ENCODE peak calls at places on chromosomes 5 and 9, in seven cellular contexts. O is mesenchymal stem cell, G is IMR-90, A is neuronal stem cell, N is H9, C is H1, Y is trophoblast cell. H is an unnamed sample.

GRCh38 chr9:27125030-27125429 is 16.0 kb downstream of the TEK start:
- DNase-seq in C (no peak), A (no peak), G (peak; percentile 99), N (no peak), O (peak; percentile 97), Y (no peak), H (no peak)

GRCh38 chr9:71769175-71770165 is 1.2 kb upstream of the CEMIP2 start:
- DNase-seq in G (no peak), A (no peak), C (peak; percentile 88), N (peak; percentile 94), O (peak; percentile 45), Y (peak; percentile 68), H (peak; percentile 96)

GRCh38 chr9:6440405-6440804 is 27.4 kb downstream of the UHRF2 start:
- DNase-seq in A (no peak), N (no peak), G (peak; percentile 57), C (no peak), O (no peak), Y (no peak), H (no peak)

GRCh38 chr9:135379540-135380267 is 99.9 kb upstream of the PPP1R26 start:
- DNase-seq in O (no peak), C (no peak), G (no peak), N (no peak), Y (no peak), A (no peak), H (no peak)

GRCh38 chr5:148011407-148012124 is 52.2 kb upstream of the SPINK5 start:
- DNase-seq in A (no peak), C (no peak), N (no peak), O (peak; percentile 88), Y (peak; percentile 80), G (peak; percentile 9), H (peak; percentile 70)

GRCh38 chr9:84340535-84340934 is at the start of gene SLC28A3:
- DNase-seq in Y (no peak), A (no peak), O (no peak), C (no peak), N (no peak), G (no peak), H (peak; percentile 31)

GRCh38 chr5:178069909-178070308 is 43.4 kb upstream of the N4BP3 start:
- DNase-seq in Y (no peak), C (peak; percentile 83), O (peak; percentile 41), G (peak; percentile 26), A (no peak), N (peak; percentile 76), H (peak; percentile 79)

GRCh38 chr5:127832057-127832456 is 128.9 kb downstream of the CCDC192 start:
- DNase-seq in Y (no peak), G (no peak), C (no peak), A (no peak), N (no peak), O (no peak), H (no peak)

GRCh38 chr9:106784076-106784475 is 78.9 kb upstream of the ZNF462 start:
- DNase-seq in N (no peak), Y (peak; percentile 74), A (peak; percentile 3), O (peak; percentile 69), C (no peak), G (no peak), H (peak; percentile 63)

GRCh38 chr9:82604947-82605656 is 457.8 kb downstream of the RASEF start:
- DNase-seq in G (peak; percentile 72), Y (no peak), A (no peak), C (no peak), N (no peak), O (peak; percentile 72), H (no peak)

GRCh38 chr5:28156981-28157380 is 1118.6 kb upstream of the CDH9 start:
- DNase-seq in A (no peak), C (no peak), G (no peak), O (no peak), Y (peak; percentile 46), N (no peak), H (no peak)

GRCh38 chr9:114000671-114001409 is 77.3 kb downstream of the AMBP start:
- DNase-seq in G (peak; percentile 28), C (no peak), Y (no peak), A (no peak), N (peak; percentile 17), O (no peak), H (peak; percentile 7)

GRCh38 chr9:126383395-126384104 is 56.9 kb downstream of the MVB12B start:
- DNase-seq in N (no peak), C (peak; percentile 3), A (no peak), Y (no peak), G (no peak), O (no peak), H (no peak)

GRCh38 chr5:113989913-113990305 is 372.0 kb upstream of the KCNN2 start:
- DNase-seq in N (no peak), O (no peak), C (no peak), G (no peak), Y (no peak), A (no peak), H (no peak)

GRCh38 chr9:21096172-21096900 is 18.6 kb upstream of the IFNB1 start:
- DNase-seq in N (no peak), C (no peak), O (peak; percentile 78), Y (peak; percentile 85), G (peak; percentile 61), A (no peak), H (no peak)

GRCh38 chr5:61659221-61659696 is 327.2 kb downstream of the ZSWIM6 start:
- DNase-seq in C (peak; percentile 76), Y (no peak), N (peak; percentile 89), G (no peak), O (no peak), A (no peak), H (peak; percentile 96)

GRCh38 chr5:160354666-160355065 is 15.8 kb downstream of the C1QTNF2 start:
- DNase-seq in G (no peak), N (no peak), Y (no peak), A (no peak), O (no peak), C (no peak), H (no peak)

GRCh38 chr5:29229461-29229860 is 1964.0 kb upstream of the CDH6 start:
- DNase-seq in A (no peak), Y (no peak), N (no peak), G (no peak), C (no peak), O (no peak), H (no peak)
- H2BK120ac ChIP-seq in A (no peak overlapping the region), Y (no peak overlapping the region), N (no peak overlapping the region), G (no peak overlapping the region), C (no peak overlapping the region), O (no peak overlapping the region), H (no peak overlapping the region)

GRCh38 chr9:134295101-134295745 is 31.0 kb upstream of the RXRA start:
- DNase-seq in A (no peak), O (no peak), Y (no peak), G (no peak), C (no peak), N (no peak), H (peak; percentile 55)

GRCh38 chr9:134297082-134297415 is 29.2 kb upstream of the RXRA start:
- DNase-seq in G (no peak), A (no peak), C (no peak), Y (no peak), N (no peak), O (no peak), H (no peak)

GRCh38 chr9:134294228-134295071 is 31.8 kb upstream of the RXRA start:
- DNase-seq in A (no peak), Y (no peak), O (no peak), C (no peak), G (no peak), N (no peak), H (no peak)

GRCh38 chr9:134296301-134297081 is 29.8 kb upstream of the RXRA start:
- DNase-seq in C (no peak), G (no peak), O (no peak), Y (no peak), A (no peak), N (no peak), H (no peak)

GRCh38 chr9:134295746-134296250 is 30.5 kb upstream of the RXRA start:
- DNase-seq in A (no peak), Y (no peak), C (no peak), N (no peak), G (no peak), O (no peak), H (no peak)
- H3K4me2 ChIP-seq in A (no peak overlapping the region), Y (no peak overlapping the region), C (no peak overlapping the region), N (no peak overlapping the region), G (no peak overlapping the region), O (no peak overlapping the region), H (no peak overlapping the region)

DNA sequence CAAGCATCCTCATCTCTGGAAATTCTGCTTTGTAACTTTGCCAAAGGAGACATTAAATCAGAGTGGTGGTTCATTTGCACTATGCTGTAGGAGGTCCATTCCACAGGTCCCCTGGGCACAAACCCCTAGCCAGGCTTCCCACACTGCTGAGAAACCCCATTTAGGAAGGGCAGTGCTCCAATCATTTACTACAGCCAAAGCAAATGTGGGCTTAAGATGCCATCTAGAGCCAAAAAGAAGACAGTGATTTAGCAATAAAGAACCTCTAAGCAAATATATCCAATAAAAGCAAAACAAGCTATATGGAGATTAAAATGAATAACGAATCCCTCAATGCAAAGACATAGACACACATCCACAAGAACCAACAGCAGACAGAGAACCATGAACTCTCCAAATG is 129.0 kb upstream of the ALDH1B1 start:
- DNase-seq in N (no peak), O (peak; percentile 59), Y (no peak), C (no peak), G (peak; percentile 48), A (no peak), H (peak; percentile 59)
- H2BK120ac ChIP-seq in N (no peak overlapping the region), O (no peak overlapping the region), Y (no peak overlapping the region), C (no peak overlapping the region), G (no peak overlapping the region), A (no peak overlapping the region), H (no peak overlapping the region)

DNA sequence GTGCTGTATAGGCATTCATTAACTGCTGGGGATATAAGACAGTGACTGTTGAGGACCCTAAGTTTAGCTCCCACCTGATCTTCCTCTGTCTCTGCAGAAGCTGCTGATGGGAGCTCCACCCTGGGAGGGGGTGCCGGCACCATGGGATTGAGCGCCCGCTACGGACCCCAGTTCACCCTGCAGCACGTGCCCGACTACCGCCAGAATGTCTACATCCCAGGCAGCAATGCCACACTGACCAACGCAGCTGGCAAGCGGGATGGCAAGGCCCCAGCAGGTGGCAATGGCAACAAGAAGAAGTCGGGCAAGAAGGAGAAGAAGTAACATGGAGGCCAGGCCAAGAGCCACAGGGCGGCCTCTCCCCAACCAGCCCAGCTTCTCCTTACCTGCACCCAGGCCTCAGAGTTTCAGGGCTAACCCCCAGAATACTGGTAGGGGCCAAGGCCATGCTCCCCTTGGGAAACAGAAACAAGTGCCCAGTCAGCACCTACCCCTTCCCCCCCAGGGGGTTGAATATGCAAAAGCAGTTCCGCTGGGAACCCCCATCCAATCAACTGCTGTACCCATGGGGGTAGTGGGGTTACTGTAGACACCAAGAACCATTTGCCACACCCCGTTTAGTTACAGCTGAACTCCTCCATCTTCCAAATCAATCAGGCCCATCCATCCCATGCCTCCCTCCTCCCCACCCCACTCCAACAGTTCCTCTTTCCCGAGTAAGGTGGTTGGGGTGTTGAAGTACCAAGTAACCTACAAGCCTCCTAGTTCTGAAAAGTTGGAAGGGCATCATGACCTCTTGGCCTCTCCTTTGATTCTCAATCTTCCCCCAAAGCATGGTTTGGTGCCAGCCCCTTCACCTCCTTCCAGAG is 22.2 kb downstream of the PCDHGC5 start:
- DNase-seq in O (no peak), G (no peak), A (no peak), Y (no peak), C (no peak), N (no peak), H (no peak)
- H3K4me2 ChIP-seq in O (no peak overlapping the region), G (no peak overlapping the region), A (no peak overlapping the region), Y (no peak overlapping the region), C (no peak overlapping the region), N (no peak overlapping the region), H (no peak overlapping the region)

GRCh38 chr5:270340-270739 is 1.1 kb upstream of the PDCD6 start:
- DNase-seq in O (no peak), C (no peak), N (peak; percentile 38), A (no peak), Y (no peak), G (no peak), H (no peak)

GRCh38 chr5:267716-268115 is 3.7 kb upstream of the PDCD6 start:
- DNase-seq in O (no peak), G (no peak), C (no peak), Y (no peak), A (no peak), N (no peak), H (no peak)

GRCh38 chr5:264346-264745 is 7.1 kb upstream of the PDCD6 start:
- DNase-seq in N (no peak), C (no peak), A (no peak), G (no peak), O (no peak), Y (no peak), H (no peak)
- H2BK120ac ChIP-seq in N (no peak overlapping the region), C (no peak overlapping the region), A (no peak overlapping the region), G (peak overlapping the region; percentile 56), O (peak overlapping the region; percentile 65), Y (peak overlapping the region; percentile 65), H (no peak overlapping the region)

H was measured in mesendoderm.